ENCODE peak calls at places on chromosomes 13 and 19, in nine cellular contexts. One of them, this sample, is unnamed.

GRCh38 chr19:7911509-7912143 is 3.0 kb upstream of the TGFBR3L start:
- DNase-seq in A549: no peak
- DNase-seq in H54: no peak
- DNase-seq in spleen: peak; percentile 75
- DNase-seq in esophagus squamous epithelium: no peak
- DNase-seq in ovary: no peak
- DNase-seq in suprapubic skin: peak; percentile 58
- DNase-seq in uterus: no peak
- DNase-seq in stomach: no peak
- DNase-seq in this sample: no peak

GRCh38 chr13:39105110-39105509 is 66.9 kb downstream of the NHLRC3 start:
- DNase-seq in ovary: no peak
- DNase-seq in H54: no peak
- DNase-seq in uterus: no peak
- DNase-seq in suprapubic skin: no peak
- DNase-seq in A549: no peak
- DNase-seq in esophagus squamous epithelium: no peak
- DNase-seq in stomach: no peak
- DNase-seq in spleen: no peak
- DNase-seq in this sample: no peak

GRCh38 chr13:101452519-101453485 is at the start of gene ITGBL1:
- DNase-seq in spleen: no peak
- DNase-seq in A549: no peak
- DNase-seq in suprapubic skin: peak; percentile 68
- DNase-seq in uterus: no peak
- DNase-seq in esophagus squamous epithelium: no peak
- DNase-seq in stomach: no peak
- DNase-seq in H54: no peak
- DNase-seq in ovary: no peak
- DNase-seq in this sample: no peak

GRCh38 chr19:40609561-40610395 is 8.6 kb downstream of the LTBP4 start:
- DNase-seq in esophagus squamous epithelium: peak; percentile 76
- DNase-seq in uterus: peak; percentile 75
- DNase-seq in H54: peak; percentile 98
- DNase-seq in ovary: peak; percentile 53
- DNase-seq in A549: peak; percentile 93
- DNase-seq in spleen: peak; percentile 96
- DNase-seq in stomach: peak; percentile 96
- DNase-seq in suprapubic skin: peak; percentile 98
- DNase-seq in this sample: peak; percentile 93

GRCh38 chr19:17404621-17405249 is 695 bp downstream of the BST2 start:
- DNase-seq in esophagus squamous epithelium: no peak
- DNase-seq in stomach: no peak
- DNase-seq in uterus: no peak
- DNase-seq in H54: peak; percentile 0
- DNase-seq in A549: no peak
- DNase-seq in ovary: no peak
- DNase-seq in suprapubic skin: no peak
- DNase-seq in spleen: no peak
- DNase-seq in this sample: no peak

GRCh38 chr19:2820112-2820702 is 539 bp downstream of the ZNF554 start:
- DNase-seq in esophagus squamous epithelium: no peak
- DNase-seq in suprapubic skin: no peak
- DNase-seq in stomach: no peak
- DNase-seq in spleen: no peak
- DNase-seq in H54: peak; percentile 40
- DNase-seq in uterus: peak; percentile 26
- DNase-seq in ovary: no peak
- DNase-seq in A549: no peak
- DNase-seq in this sample: peak; percentile 19

GRCh38 chr13:98766716-98767115 is 14.2 kb upstream of the SLC15A1 start:
- DNase-seq in uterus: no peak
- DNase-seq in esophagus squamous epithelium: no peak
- DNase-seq in H54: no peak
- DNase-seq in spleen: no peak
- DNase-seq in suprapubic skin: no peak
- DNase-seq in A549: no peak
- DNase-seq in ovary: no peak
- DNase-seq in stomach: no peak
- DNase-seq in this sample: no peak

GRCh38 chr19:12137541-12137940 is 2.6 kb downstream of the ZNF20 start:
- DNase-seq in stomach: no peak
- DNase-seq in esophagus squamous epithelium: no peak
- DNase-seq in A549: no peak
- DNase-seq in H54: no peak
- DNase-seq in spleen: no peak
- DNase-seq in uterus: no peak
- DNase-seq in ovary: no peak
- DNase-seq in suprapubic skin: no peak
- DNase-seq in this sample: no peak

DNA sequence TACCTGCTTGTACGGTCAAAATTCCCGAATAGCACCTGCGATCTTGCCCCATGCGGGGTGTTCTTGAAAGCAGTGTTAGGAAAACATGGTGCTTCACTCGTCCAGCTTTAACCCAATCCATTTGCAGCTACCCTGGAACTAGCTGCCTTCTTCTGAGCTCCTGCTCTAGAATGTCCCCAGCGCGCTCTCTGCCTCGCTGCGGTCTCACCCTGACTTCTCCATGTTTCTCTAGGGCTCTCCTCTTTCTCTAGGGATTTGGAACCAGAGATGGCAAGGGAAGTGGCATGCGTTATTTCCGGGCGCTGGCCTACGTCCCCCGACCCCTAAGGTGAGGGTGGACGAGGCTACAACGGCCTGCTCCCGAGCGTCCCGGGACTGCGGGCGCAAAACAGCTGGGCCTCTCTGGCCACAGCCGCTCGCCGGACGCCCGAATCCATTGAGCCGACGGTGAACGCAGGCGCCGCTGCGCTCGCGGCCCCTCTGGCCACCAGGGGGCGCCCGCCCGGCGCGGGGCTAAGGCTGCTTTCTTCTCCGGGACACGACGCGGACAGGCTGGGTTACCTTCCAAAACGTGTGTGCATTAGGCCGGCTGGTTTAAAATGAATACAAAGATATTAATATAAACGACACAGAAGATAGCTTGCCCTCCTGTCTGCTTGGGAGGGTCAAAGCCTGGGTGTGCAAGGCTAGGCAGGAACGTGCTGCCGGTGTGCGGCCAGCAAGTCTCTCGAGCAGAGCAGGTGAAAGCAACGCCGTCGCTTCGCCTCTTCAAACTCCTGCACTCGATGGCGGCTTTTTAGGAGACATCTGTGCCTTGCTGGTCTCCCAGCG is 1.8 kb upstream of the SPRY2 start:
- DNase-seq in spleen: peak; percentile 97
- DNase-seq in ovary: peak; percentile 74
- DNase-seq in esophagus squamous epithelium: no peak
- DNase-seq in H54: peak; percentile 76
- DNase-seq in stomach: peak; percentile 89
- DNase-seq in suprapubic skin: peak; percentile 88
- DNase-seq in uterus: peak; percentile 85
- DNase-seq in A549: peak; percentile 72
- DNase-seq in this sample: peak; percentile 85
- TF ChIP-seq POLR2A in spleen: no peak
- TF ChIP-seq POLR2A in ovary: no peak
- TF ChIP-seq POLR2A in esophagus squamous epithelium: peak; percentile 28
- TF ChIP-seq POLR2A in H54: no peak
- TF ChIP-seq POLR2A in stomach: no peak
- TF ChIP-seq POLR2A in suprapubic skin: no peak
- TF ChIP-seq POLR2A in uterus: peak; percentile 19
- TF ChIP-seq POLR2A in A549: no peak
- TF ChIP-seq POLR2A in this sample: peak; percentile 62

GRCh38 chr19:54109651-54110050 is 5.8 kb downstream of the TFPT start:
- DNase-seq in esophagus squamous epithelium: no peak
- DNase-seq in uterus: no peak
- DNase-seq in stomach: no peak
- DNase-seq in H54: no peak
- DNase-seq in suprapubic skin: no peak
- DNase-seq in A549: no peak
- DNase-seq in ovary: no peak
- DNase-seq in spleen: no peak
- DNase-seq in this sample: no peak

GRCh38 chr19:54108496-54108895 is 5.8 kb downstream of the NDUFA3 start:
- DNase-seq in A549: no peak
- DNase-seq in H54: no peak
- DNase-seq in suprapubic skin: no peak
- DNase-seq in stomach: no peak
- DNase-seq in ovary: no peak
- DNase-seq in spleen: no peak
- DNase-seq in uterus: no peak
- DNase-seq in esophagus squamous epithelium: no peak
- DNase-seq in this sample: no peak

GRCh38 chr19:54115071-54116063 is at the start of the genes PRPF31 and TFPT:
- DNase-seq in A549: peak; percentile 99
- DNase-seq in stomach: peak; percentile 98
- DNase-seq in spleen: peak; percentile 96
- DNase-seq in esophagus squamous epithelium: peak; percentile 94
- DNase-seq in uterus: peak; percentile 96
- DNase-seq in H54: peak; percentile 100
- DNase-seq in ovary: peak; percentile 96
- DNase-seq in suprapubic skin: peak; percentile 98
- DNase-seq in this sample: peak; percentile 96

GRCh38 chr19:54114340-54114826 is 1.1 kb downstream of the TFPT start:
- DNase-seq in A549: no peak
- DNase-seq in ovary: no peak
- DNase-seq in stomach: peak; percentile 48
- DNase-seq in suprapubic skin: no peak
- DNase-seq in spleen: peak; percentile 90
- DNase-seq in H54: no peak
- DNase-seq in esophagus squamous epithelium: no peak
- DNase-seq in uterus: no peak
- DNase-seq in this sample: peak; percentile 10
- TF ChIP-seq POLR2A in A549: no peak
- TF ChIP-seq POLR2A in ovary: no peak
- TF ChIP-seq POLR2A in stomach: no peak
- TF ChIP-seq POLR2A in suprapubic skin: no peak
- TF ChIP-seq POLR2A in spleen: no peak
- TF ChIP-seq POLR2A in H54: peak; percentile 35
- TF ChIP-seq POLR2A in esophagus squamous epithelium: no peak
- TF ChIP-seq POLR2A in uterus: no peak
- TF ChIP-seq POLR2A in this sample: no peak

DNA sequence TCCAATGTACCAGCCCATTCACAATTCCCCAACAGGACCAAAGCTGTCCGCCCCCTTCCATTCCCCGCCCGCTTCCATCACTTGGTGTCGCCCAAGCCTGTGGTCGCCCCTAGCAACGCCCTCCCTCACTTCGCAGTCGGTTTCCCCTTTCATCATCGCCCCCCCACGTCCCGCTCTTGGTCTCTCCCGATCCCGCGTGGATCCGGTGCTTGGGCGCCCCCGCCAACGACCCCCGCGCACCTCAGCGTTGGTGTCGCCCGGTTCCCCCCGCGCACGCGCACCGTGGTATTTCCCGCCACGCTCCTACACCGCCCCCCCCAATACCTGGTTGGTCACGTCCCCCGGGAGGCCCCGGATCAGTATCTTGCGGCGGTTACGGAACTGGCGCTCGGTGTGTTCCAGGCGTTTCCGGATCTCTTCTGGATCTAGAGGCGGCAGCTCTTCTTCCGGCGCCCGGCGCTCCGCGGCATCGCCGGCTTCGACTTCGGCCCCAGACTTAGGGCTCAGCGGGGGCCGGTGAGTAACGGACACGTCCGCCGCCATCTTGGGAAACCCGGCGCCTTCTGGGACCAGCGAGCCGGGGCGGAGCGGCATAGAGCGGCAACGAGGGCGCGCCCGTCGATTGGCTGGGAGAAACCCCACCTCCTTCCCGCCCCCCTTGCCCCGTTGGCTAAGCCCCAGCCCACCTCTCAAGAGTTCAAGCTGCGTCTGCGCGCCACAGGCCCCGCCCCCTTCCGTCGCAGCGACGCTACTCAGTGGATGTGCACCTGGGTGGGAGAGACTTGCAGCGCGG is at the start of gene RAVER1:
- DNase-seq in H54: peak; percentile 91
- DNase-seq in A549: peak; percentile 97
- DNase-seq in uterus: peak; percentile 98
- DNase-seq in ovary: peak; percentile 98
- DNase-seq in spleen: peak; percentile 99
- DNase-seq in esophagus squamous epithelium: peak; percentile 77
- DNase-seq in stomach: peak; percentile 99
- DNase-seq in suprapubic skin: peak; percentile 98
- DNase-seq in this sample: peak; percentile 98
- TF ChIP-seq POLR2A in H54: peak; percentile 70
- TF ChIP-seq POLR2A in A549: peak; percentile 70
- TF ChIP-seq POLR2A in uterus: peak; percentile 65
- TF ChIP-seq POLR2A in ovary: peak; percentile 81
- TF ChIP-seq POLR2A in spleen: no peak
- TF ChIP-seq POLR2A in esophagus squamous epithelium: peak; percentile 66
- TF ChIP-seq POLR2A in stomach: no peak
- TF ChIP-seq POLR2A in suprapubic skin: peak; percentile 45
- TF ChIP-seq POLR2A in this sample: no peak

GRCh38 chr13:20526664-20527063 is 1.0 kb upstream of the CRYL1 start:
- DNase-seq in spleen: no peak
- DNase-seq in ovary: no peak
- DNase-seq in A549: no peak
- DNase-seq in uterus: no peak
- DNase-seq in H54: no peak
- DNase-seq in stomach: no peak
- DNase-seq in suprapubic skin: no peak
- DNase-seq in esophagus squamous epithelium: no peak
- DNase-seq in this sample: peak; percentile 9

GRCh38 chr13:20525144-20525600 is 485 bp downstream of the CRYL1 start:
- DNase-seq in spleen: peak; percentile 88
- DNase-seq in esophagus squamous epithelium: no peak
- DNase-seq in stomach: peak; percentile 41
- DNase-seq in uterus: peak; percentile 23
- DNase-seq in H54: no peak
- DNase-seq in ovary: peak; percentile 13
- DNase-seq in A549: no peak
- DNase-seq in suprapubic skin: peak; percentile 66
- DNase-seq in this sample: peak; percentile 41

GRCh38 chr13:20521388-20521787 is 4.3 kb downstream of the CRYL1 start:
- DNase-seq in stomach: no peak
- DNase-seq in uterus: no peak
- DNase-seq in spleen: no peak
- DNase-seq in ovary: no peak
- DNase-seq in esophagus squamous epithelium: no peak
- DNase-seq in H54: no peak
- DNase-seq in A549: no peak
- DNase-seq in suprapubic skin: no peak
- DNase-seq in this sample: no peak

GRCh38 chr13:20528451-20528850 is 2.8 kb upstream of the CRYL1 start:
- DNase-seq in H54: no peak
- DNase-seq in A549: no peak
- DNase-seq in ovary: no peak
- DNase-seq in uterus: no peak
- DNase-seq in spleen: no peak
- DNase-seq in esophagus squamous epithelium: no peak
- DNase-seq in suprapubic skin: no peak
- DNase-seq in stomach: no peak
- DNase-seq in this sample: no peak

DNA sequence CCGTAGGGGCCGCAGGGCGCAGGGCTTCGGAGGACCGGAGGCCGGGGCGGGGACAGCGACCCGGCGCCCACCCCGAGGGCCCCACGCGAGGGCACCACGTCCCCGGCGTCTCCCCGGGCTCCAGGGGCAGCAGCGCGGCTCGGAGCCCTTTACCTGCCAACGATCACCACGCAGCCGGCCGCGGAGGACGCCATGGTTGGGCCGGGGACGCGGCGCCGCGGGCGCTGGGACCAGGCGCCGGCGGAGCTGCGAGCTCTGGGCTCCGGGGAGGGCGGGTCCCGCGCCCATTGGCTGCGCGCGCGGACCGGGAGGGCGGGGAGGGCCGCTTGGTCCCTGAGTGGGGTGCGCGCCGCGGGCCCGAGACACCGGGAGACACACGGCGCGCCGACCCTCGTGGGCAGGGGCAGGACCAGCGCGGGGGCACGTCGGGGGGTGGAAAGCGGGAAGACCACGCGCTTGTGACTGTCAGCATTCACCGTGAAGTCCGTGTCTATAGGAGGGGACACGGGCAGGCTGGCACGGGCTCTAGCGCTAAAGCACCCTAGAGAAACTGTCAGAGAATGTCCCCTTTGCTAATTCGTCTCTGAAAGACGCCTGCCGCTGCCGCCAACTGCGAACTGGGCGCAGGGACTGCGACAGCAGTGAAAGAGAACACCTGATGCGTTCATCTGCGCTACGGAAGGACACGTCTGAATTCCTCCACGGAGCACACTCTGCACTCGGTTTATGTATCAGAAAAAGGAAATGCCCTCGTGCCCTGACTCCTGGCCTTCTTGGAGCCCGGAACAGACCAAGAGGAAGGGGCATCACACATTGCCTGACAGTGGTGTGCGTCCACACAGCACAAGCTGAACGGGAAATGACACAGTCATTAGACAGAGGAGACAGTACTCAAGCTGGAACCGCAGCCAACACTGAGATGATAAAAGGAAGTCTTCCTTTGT is at the start of gene CRYL1:
- DNase-seq in stomach: peak; percentile 82
- DNase-seq in ovary: peak; percentile 62
- DNase-seq in H54: peak; percentile 60
- DNase-seq in uterus: peak; percentile 77
- DNase-seq in suprapubic skin: peak; percentile 80
- DNase-seq in esophagus squamous epithelium: peak; percentile 32
- DNase-seq in spleen: peak; percentile 96
- DNase-seq in A549: peak; percentile 33
- DNase-seq in this sample: peak; percentile 77
- TF ChIP-seq POLR2A in stomach: no peak
- TF ChIP-seq POLR2A in ovary: peak; percentile 30
- TF ChIP-seq POLR2A in H54: peak; percentile 69
- TF ChIP-seq POLR2A in uterus: peak; percentile 20
- TF ChIP-seq POLR2A in suprapubic skin: peak; percentile 44
- TF ChIP-seq POLR2A in esophagus squamous epithelium: peak; percentile 53
- TF ChIP-seq POLR2A in spleen: peak; percentile 37
- TF ChIP-seq POLR2A in A549: peak; percentile 57
- TF ChIP-seq POLR2A in this sample: no peak

This sample was measured in thyroid gland.